ENCODE peak calls at places on chromosomes 7 and 10, in seven cellular contexts. G, Z, S, J, R, L and X are unnamed samples.
A peak's percentile ranks its signal among the peaks of the same experiment; 100 is the strongest.

GRCh38 chr10:72334832-72335393 is 19.8 kb downstream of the DNAJB12 start:
- DNase-seq in J (peak; percentile 89), G (peak; percentile 86), Z (no peak), L (no peak), S (peak; percentile 37), R (peak; percentile 74), X (peak; percentile 99)

GRCh38 chr7:98528079-98528478 is 89.0 kb upstream of the NPTX2 start:
- DNase-seq in Z (no peak), S (no peak), R (no peak), G (no peak), L (no peak), J (no peak), X (no peak)

GRCh38 chr10:116974442-116975005 is 30.5 kb downstream of the SHTN1 start:
- DNase-seq in L (no peak), S (no peak), J (no peak), R (no peak), G (peak; percentile 73), Z (no peak), X (peak; percentile 58)

GRCh38 chr7:381211-382117 is 91.5 kb downstream of the FOXL3 start:
- DNase-seq in L (no peak), J (no peak), R (no peak), Z (no peak), S (no peak), G (no peak), X (no peak)

GRCh38 chr10:98058311-98058710 is 27.9 kb upstream of the CRTAC1 start:
- DNase-seq in Z (no peak), S (no peak), R (no peak), G (no peak), J (no peak), L (no peak), X (no peak)

GRCh38 chr10:77810446-77811335 is 115.9 kb downstream of the DLG5 start:
- DNase-seq in G (no peak), R (no peak), Z (no peak), S (no peak), J (no peak), L (no peak), X (no peak)

GRCh38 chr10:5904227-5904626 is 14.2 kb downstream of the FBH1 start:
- DNase-seq in J (peak; percentile 27), S (no peak), G (no peak), L (no peak), Z (no peak), R (no peak), X (no peak)

GRCh38 chr7:11212080-11212711 is 238.5 kb downstream of the PHF14 start:
- DNase-seq in S (peak; percentile 86), Z (peak; percentile 56), L (peak; percentile 39), J (peak; percentile 69), G (peak; percentile 82), R (no peak), X (peak; percentile 9)

GRCh38 chr7:29641651-29642050 is 78.0 kb downstream of the PRR15 start:
- DNase-seq in L (no peak), S (no peak), J (no peak), Z (no peak), G (no peak), R (no peak), X (no peak)

GRCh38 chr7:146096994-146097393 is 19.6 kb upstream of the CNTNAP2 start:
- DNase-seq in G (no peak), S (no peak), J (no peak), R (no peak), L (no peak), Z (no peak), X (no peak)

GRCh38 chr7:5532520-5533335 is 109.1 kb upstream of the TNRC18 start:
- DNase-seq in S (peak; percentile 87), L (no peak), R (no peak), J (peak; percentile 91), Z (peak; percentile 81), G (peak; percentile 28), X (no peak)

GRCh38 chr7:88614736-88615135 is 144.8 kb upstream of the ZNF804B start:
- DNase-seq in J (no peak), G (no peak), S (no peak), Z (no peak), R (no peak), L (no peak), X (no peak)

GRCh38 chr10:48598936-48599829 is 5.7 kb downstream of the ARHGAP22 start:
- DNase-seq in Z (no peak), S (no peak), J (no peak), G (no peak), R (no peak), L (no peak), X (no peak)

GRCh38 chr10:5447071-5447470 is 34.7 kb downstream of the NET1 start:
- DNase-seq in S (no peak), J (no peak), L (no peak), G (peak; percentile 54), R (no peak), Z (no peak), X (no peak)

GRCh38 chr10:104928733-104929132 is 287.6 kb downstream of the SORCS3 start:
- DNase-seq in J (no peak), G (no peak), S (no peak), R (no peak), L (no peak), Z (no peak), X (no peak)

GRCh38 chr10:70122742-70123141 is 9.9 kb downstream of the AIFM2 start:
- DNase-seq in S (no peak), G (no peak), Z (no peak), J (no peak), L (no peak), R (no peak), X (no peak)

GRCh38 chr10:6162589-6163356 is 40.0 kb upstream of the PFKFB3 start:
- DNase-seq in L (no peak), J (no peak), R (no peak), Z (peak; percentile 68), S (peak; percentile 38), G (peak; percentile 23), X (no peak)

GRCh38 chr7:65477326-65477725 is 103.7 kb downstream of the ZNF92 start:
- DNase-seq in S (peak; percentile 39), J (peak; percentile 60), Z (peak; percentile 54), L (no peak), R (no peak), G (no peak), X (no peak)

GRCh38 chr10:103765168-103765567 is 90.2 kb downstream of the SH3PXD2A start:
- DNase-seq in S (no peak), J (no peak), G (no peak), L (no peak), R (no peak), Z (no peak), X (peak; percentile 41)

DNA sequence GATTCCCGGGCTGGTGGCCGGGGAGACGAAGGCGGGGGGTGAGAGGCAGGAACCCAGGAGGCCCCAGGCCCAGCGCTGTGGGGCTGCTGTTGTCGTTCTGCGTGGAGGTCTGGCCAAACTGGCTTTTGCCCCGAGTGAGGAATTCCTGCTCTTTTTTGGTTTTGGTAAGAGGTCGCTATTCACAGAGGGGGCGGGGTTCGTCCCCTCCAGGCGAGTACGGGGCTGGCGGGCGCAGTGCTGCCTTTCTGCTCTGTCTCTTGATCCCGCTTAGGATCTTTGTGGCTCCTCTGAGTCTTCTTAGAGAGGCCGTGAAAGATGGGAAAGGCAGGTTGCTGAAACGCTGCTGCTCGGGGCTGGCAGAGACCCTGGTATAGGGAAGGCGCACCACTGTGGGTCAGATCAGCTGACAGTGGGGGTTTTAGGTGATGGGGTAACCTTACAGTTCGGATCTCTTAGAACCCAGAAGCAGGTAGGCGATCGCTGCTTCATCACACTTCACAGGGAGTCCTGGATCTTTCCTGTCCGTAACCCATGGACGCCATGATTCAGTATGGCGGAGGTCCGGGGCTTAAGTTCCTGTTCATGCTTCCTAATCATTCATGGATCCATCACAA is 136.7 kb downstream of the KIF20B start:
- DNase-seq in R (no peak), L (no peak), J (no peak), Z (no peak), S (no peak), G (no peak), X (no peak)
- H3K4me3 ChIP-seq in R (peak overlapping the region; percentile 69), L (no peak overlapping the region), J (no peak overlapping the region), Z (no peak overlapping the region), S (no peak overlapping the region), G (peak overlapping the region; percentile 58), X (peak overlapping the region; percentile 45)

DNA sequence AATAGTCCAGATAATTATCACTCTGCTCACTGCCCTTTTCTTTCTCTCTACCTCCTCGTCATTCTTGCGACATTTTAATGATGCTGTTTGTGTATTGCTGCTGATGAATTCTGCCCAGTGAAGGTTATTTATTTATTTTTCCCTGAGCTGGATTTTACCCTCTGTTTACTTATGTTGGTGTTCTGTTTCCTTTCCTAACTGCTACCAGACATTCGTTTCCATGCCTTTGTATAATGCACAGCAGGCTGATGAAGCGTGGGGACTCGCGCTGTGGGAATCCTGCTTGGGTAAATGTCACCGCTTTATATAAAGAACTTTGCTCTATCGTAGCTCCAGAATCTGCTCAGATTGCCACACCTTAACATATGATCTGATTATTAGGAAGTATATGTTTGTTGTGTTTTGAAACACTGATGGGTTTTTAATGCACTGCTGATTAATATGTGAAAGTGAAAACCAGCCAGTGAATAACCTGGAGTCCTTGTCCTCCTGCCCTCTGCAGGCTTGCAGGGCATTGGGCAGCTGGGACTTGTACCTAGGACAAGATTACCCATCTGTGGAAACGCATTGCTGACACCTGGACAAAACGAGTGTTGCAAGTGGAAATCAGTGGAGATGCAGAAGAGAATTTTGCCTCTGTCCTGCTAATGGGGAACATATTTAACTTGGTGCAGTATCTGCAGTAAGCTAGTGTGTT is 291.5 kb downstream of the SDK1 start:
- DNase-seq in L (peak; percentile 41), R (no peak), Z (no peak), S (peak; percentile 17), G (no peak), J (no peak), X (no peak)
- H3K4me3 ChIP-seq in L (peak overlapping the region; percentile 60), R (no peak overlapping the region), Z (no peak overlapping the region), S (no peak overlapping the region), G (no peak overlapping the region), J (no peak overlapping the region), X (no peak overlapping the region)

DNA sequence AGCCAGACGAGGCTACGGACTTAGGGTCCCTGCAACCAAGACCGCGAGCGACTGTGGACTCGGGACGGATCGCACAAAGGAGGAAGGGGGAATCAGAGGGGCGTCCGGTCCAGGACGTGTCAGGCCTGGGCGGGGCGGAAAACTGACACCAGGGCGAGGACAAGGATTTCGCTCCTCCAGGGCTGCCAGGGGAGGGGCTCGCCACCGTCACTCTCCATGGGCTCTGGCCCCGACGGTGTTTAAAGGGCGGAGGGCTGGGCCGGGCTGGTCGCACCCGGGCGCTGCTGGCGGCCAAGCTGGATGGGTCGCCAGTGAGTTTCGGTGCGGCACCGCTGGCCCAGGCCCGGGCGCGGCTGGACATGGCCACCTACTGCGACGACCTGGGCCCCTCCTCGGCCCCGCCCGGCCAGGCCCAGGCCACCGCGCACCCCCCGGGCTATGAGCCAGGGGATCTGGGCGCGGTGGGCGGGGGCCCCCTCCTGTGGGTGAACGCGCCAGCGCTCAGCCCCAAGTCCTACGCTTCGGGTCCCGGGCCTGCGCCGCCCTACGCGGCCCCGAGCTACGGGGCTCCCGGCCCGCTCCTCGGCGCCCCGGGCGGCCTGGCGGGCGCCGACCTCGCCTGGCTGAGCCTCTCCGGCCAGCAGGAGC is at the start of gene FOXI2:
- DNase-seq in S (no peak), L (no peak), R (no peak), Z (no peak), G (no peak), J (no peak), X (no peak)
- H3K4me3 ChIP-seq in S (no peak within 1 kb of the TSS), L (no peak within 1 kb of the TSS), R (peak within 1 kb of the TSS; percentile 53), Z (no peak within 1 kb of the TSS), G (no peak within 1 kb of the TSS), J (no peak within 1 kb of the TSS), X (no peak within 1 kb of the TSS)

DNA sequence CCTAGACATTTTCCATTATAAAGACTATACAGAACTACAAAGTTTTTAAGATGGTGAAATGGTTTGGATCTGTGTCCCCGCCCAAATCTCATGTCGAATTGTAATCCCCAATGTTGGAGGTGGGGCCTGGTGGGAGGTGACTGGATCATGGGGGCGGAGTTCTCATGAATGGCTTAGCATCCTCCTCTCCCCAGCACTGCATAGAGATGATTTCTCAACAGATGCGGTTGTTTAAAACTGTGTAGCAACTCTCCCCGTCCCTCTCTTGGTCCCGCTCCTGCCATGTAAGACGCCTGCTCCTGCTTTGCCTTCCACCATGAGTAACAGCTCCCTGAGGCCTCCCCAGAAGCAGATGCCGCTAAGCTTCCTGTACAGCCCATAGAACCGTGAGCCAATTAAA is 1.6 kb downstream of the FAM133B start:
- DNase-seq in J (no peak), R (no peak), L (no peak), Z (no peak), G (no peak), S (no peak), X (no peak)
- H3K4me3 ChIP-seq in J (peak overlapping the region; percentile 89), R (peak overlapping the region; percentile 73), L (peak overlapping the region; percentile 95), Z (no peak overlapping the region), G (peak overlapping the region; percentile 97), S (peak overlapping the region; percentile 89), X (peak overlapping the region; percentile 94)